ENCODE peak calls at places on chromosome 5, in four cellular contexts. I is cardiac fibroblast, X is epithelial cell of proximal tubule, Z is spleen. M is an unnamed sample.

GRCh38 chr5:151660616-151661015 is 26.1 kb downstream of the SPARC start:
- DNase-seq in X (no peak), I (peak), Z (no peak), M (peak)

GRCh38 chr5:6859001-6859400 is 145.8 kb downstream of the TENT4A start:
- DNase-seq in Z (no peak), X (no peak), I (no peak), M (no peak)

GRCh38 chr5:103293719-103294118 is 35.2 kb downstream of the MACIR start:
- DNase-seq in Z (no peak), X (no peak), I (peak), M (no peak)

GRCh38 chr5:154254886-154255285 is 64.4 kb downstream of the GALNT10 start:
- DNase-seq in I (no peak), X (no peak), Z (no peak), M (no peak)

GRCh38 chr5:14928661-14929060 is 57.1 kb upstream of the ANKH start:
- DNase-seq in X (no peak), Z (no peak), I (peak), M (peak)

GRCh38 chr5:8861764-8862163 is 684.1 kb downstream of the SEMA5A start:
- DNase-seq in X (no peak), I (no peak), Z (no peak), M (no peak)

GRCh38 chr5:160293901-160294561 is 18.3 kb downstream of the CCNJL start:
- DNase-seq in X (no peak), I (no peak), Z (peak), M (peak)

GRCh38 chr5:98935206-98935605 is 6.4 kb upstream of the CHD1 start:
- DNase-seq in X (no peak), Z (no peak), I (no peak), M (no peak)

GRCh38 chr5:89707891-89708290 is 701.7 kb downstream of the CETN3 start:
- DNase-seq in Z (no peak), X (no peak), I (no peak), M (no peak)

GRCh38 chr5:147675168-147675567 is 107.4 kb downstream of the JAKMIP2 start:
- DNase-seq in I (no peak), Z (no peak), X (no peak), M (peak)

GRCh38 chr5:122093415-122093814 is 15.4 kb upstream of the LOX start:
- DNase-seq in X (no peak), Z (no peak), I (peak), M (no peak)

GRCh38 chr5:138180841-138181240 is 1.9 kb downstream of the KIF20A start:
- DNase-seq in Z (no peak), I (no peak), X (no peak), M (no peak)

GRCh38 chr5:80516826-80517225 is 28.9 kb downstream of the FAM151B start:
- DNase-seq in I (peak), X (peak), Z (no peak), M (peak)

DNA sequence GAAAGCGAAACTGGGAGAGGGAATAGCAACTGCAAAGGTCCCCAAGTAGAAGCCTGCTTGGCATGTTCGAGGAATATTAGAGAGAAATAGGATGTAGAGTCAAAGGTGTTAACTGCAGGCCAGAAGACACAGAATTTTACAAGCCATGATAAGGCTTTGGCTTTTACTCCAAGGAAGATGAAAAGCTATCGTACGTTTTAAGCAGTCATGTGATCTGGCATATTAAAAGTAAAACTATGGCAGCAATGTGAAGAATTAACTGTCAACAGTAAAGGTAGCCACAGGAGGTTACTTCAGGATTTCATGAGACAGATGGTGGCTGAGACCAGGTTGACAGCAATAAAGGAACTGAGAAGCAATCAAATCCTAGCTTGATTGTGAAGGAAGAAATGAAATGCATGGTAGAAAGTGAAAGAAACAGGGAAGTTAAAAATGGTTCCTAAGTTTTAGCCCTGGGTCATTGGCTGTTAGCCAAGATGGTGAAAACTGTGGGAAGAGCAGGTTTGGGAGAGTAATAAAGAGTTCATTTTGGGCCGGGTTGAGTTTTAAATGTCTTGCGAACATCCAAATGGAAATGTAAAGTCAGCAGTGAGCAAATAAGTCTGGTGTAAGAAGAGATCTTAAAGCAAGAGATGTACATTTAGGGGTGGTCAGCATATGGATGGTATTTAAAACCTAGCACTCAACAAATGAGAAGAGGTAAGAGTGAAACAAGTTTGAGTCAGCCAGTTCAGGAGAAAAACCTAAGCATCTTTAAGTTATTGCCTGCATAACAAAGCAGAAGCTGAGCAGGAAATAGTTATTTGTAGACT is 20.3 kb upstream of the TTC33 start:
- DNase-seq in X (no peak), Z (no peak), I (no peak), M (no peak)
- H3K4me3 ChIP-seq in X (no peak), Z (no peak), I (no peak), M (no peak)

GRCh38 chr5:111469293-111469896 is 42.9 kb downstream of the STARD4 start:
- DNase-seq in Z (no peak), X (no peak), I (no peak), M (peak)

GRCh38 chr5:111472579-111472978 is 39.8 kb downstream of the STARD4 start:
- DNase-seq in Z (no peak), X (no peak), I (no peak), M (no peak)

GRCh38 chr5:111472096-111472495 is 40.2 kb downstream of the STARD4 start:
- DNase-seq in X (no peak), Z (no peak), I (no peak), M (no peak)

DNA sequence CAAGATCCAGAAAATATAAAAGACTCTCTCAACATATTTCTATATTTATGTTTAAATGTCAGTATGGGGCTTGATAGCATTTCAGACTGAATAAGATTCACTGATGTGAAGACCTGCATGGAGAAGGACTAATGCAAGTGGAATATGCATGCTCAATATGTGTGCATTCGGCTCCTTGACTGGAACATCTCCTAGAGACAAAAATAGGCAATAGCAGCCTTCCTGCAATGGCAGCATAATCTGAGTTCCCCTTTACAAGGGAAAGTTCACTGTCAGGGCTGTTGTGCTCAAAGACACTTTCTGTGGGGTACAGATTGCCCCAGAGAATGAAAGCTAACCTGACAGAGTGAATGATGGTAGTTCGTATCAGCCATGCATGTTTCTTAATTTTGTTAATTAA is 42.4 kb downstream of the STARD4 start:
- DNase-seq in Z (no peak), I (no peak), X (no peak), M (no peak)
- TF ChIP-seq CTCF in Z (no peak), I (peak), X (no peak), M (no peak)

GRCh38 chr5:55187370-55187769 is 14.4 kb upstream of the CDC20B start:
- DNase-seq in I (peak), Z (no peak), X (no peak), M (peak)

GRCh38 chr5:55191165-55191564 is 18.2 kb upstream of the CDC20B start:
- DNase-seq in X (no peak), I (no peak), Z (no peak), M (peak)

DNA sequence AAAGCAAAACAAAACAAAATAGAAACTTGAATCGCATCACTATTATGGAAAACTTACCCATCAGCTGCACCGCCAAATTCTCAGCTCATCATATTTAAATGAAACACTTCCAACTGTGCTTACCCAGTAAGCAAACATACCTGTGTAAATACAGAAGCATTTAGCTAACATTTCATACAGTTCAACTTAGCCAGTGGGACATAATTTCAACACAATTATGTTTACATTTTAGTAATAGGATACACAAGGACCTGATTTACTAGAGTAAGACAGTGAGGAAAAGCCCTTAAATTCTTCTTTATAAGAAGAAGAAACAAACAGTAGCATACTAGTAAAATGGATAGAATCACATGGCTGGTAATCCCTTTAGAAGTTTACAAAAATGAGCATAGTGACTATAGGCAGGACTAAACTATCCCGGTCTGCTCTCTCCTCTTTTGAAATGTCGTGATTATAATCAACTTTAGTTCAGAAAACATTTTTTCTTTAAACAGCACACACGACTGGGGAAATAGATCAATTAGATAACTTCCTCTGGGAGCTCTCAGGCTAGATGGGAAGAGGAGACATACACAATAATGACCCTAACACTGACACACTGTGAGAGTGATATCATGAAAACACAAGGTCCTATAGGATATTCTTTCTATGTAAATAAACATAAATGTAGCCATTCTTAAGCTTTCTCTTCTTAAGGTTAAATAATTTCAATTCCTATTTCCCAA is 15.8 kb upstream of the CDC20B start:
- DNase-seq in X (no peak), I (no peak), Z (no peak), M (no peak)
- H3K4me3 ChIP-seq in X (no peak), I (no peak), Z (no peak), M (no peak)

DNA sequence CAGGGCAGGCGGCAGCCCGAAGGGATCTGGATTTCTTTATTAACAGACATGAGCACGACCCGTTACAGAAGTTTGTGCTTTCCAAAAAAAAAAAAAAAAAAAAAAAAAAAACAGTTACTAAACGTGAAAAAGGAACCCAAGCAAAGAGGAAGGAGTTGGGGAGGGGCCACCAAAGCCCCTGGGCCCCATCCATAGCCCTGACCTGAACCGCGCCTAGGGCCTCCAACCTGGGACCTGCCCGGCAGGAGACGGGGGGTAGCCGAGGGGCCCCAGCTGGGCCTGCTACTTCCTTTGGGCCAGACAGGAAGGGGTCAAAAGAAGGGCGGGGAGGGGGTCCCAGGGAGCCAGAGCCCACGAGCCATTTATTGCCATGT is 10.0 kb downstream of the PRR7 start:
- DNase-seq in X (no peak), I (no peak), Z (no peak), M (no peak)
- TF ChIP-seq CTCF in X (no peak), I (no peak), Z (peak), M (no peak)

DNA sequence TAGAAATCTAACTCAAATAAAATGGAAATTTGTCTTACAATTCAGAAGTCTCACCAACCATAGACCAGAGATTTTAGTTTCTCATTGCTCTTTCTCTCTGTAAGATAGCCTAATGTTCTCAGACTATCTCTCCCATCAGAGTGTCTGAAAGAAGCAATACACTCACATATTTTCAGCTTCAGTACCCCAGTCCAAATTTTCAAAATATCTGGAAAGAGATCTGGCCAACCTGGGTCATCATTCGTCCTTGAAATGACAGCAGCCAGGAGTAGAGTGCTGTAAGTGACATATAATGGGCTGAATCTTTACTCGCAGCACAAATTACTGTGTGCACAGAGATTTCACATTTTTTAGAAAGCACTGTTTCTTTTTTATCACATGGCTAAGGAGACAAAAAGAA is 313.3 kb upstream of the PRR16 start:
- DNase-seq in Z (no peak), I (no peak), X (no peak), M (no peak)
- H3K4me3 ChIP-seq in Z (no peak), I (no peak), X (no peak), M (no peak)

DNA sequence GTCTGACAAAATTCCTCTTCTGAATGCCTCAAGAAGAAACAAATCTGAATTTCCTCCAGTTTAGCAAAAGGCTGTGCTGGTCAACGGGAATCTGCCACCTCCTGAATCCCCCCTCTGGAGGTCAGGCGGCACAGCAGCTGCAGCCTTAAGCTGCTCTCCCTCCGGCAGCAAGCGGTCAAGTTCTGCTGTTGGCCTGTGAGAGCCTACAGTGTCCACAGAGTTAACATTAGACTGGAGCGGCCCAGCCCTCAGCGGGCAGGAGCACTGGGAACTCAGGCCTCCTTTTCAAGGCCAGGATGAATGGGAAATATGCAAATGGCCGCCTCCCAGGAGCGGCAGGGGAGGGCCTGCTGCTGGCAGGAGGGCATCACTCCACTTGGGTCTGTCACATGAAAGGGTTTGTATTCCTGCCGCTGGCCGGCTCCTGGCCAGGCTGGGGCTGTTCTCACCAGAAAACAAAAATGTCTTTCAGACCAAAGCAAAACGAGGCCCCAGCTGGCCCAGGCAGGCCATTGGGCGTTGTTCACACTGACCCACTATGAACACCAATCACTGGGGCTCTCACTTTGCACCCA is 8.2 kb downstream of the ACSL6 start:
- DNase-seq in Z (peak), X (no peak), I (peak), M (no peak)
- TF ChIP-seq CTCF in Z (no peak), X (no peak), I (no peak), M (no peak)